ENCODE peak calls at places on chromosomes 3 and 15, in nine cellular contexts. E is HFF-Myc; H is activated CD4-positive, alpha-beta T cell treated with anti-CD3 and anti-CD28 coated beads, Interleukin-2, amount 50 U/mL, for 24 hours; M is RCC 7860; S is cardiac fibroblast; W is germinal center; A is ovary; R is NCI-H2081; T is fibroblast of the aortic adventitia. J is an unnamed sample.

GRCh38 chr3:128306481-128306880 is 153.2 kb downstream of the EEFSEC start:
- DNase-seq in E (no peak), H (no peak), M (no peak), S (no peak), W (no peak), A (no peak), R (no peak), T (no peak), J (no peak)

GRCh38 chr3:173410836-173411235 is 13.3 kb downstream of the NLGN1 start:
- DNase-seq in E (no peak), H (no peak), M (no peak), S (peak; percentile 18), W (no peak), A (no peak), R (peak; percentile 33), T (peak; percentile 2), J (no peak)

GRCh38 chr15:73244333-73244732 is 124.4 kb downstream of the HCN4 start:
- DNase-seq in E (no peak), H (no peak), M (no peak), S (no peak), W (peak; percentile 7), A (no peak), R (peak; percentile 32), T (no peak), J (peak; percentile 66)

GRCh38 chr3:158347966-158348365 is 223.0 kb upstream of the MLF1 start:
- DNase-seq in E (no peak), H (no peak), M (no peak), S (peak; percentile 42), W (no peak), A (no peak), R (no peak), T (peak; percentile 76), J (no peak)

GRCh38 chr3:197234947-197235914 is 63.2 kb downstream of the DLG1 start:
- DNase-seq in E (no peak), H (no peak), M (no peak), S (no peak), W (no peak), A (no peak), R (no peak), T (peak; percentile 25), J (no peak)

GRCh38 chr3:85846940-85847339 is 888.2 kb downstream of the CADM2 start:
- DNase-seq in E (no peak), H (no peak), M (no peak), S (no peak), W (no peak), A (no peak), R (peak; percentile 30), T (no peak), J (no peak)

GRCh38 chr3:37526511-37526910 is 335.2 kb upstream of the CTDSPL start:
- DNase-seq in E (no peak), H (no peak), M (no peak), S (peak; percentile 23), W (no peak), A (peak; percentile 73), R (no peak), T (peak; percentile 91), J (no peak)

GRCh38 chr3:107328074-107328473 is 49.2 kb upstream of the CCDC54 start:
- DNase-seq in E (no peak), H (no peak), M (no peak), S (no peak), W (no peak), A (no peak), R (no peak), T (no peak), J (no peak)

GRCh38 chr3:121542924-121543323 is 2.9 kb downstream of the POLQ start:
- DNase-seq in E (no peak), H (no peak), M (no peak), S (no peak), W (no peak), A (no peak), R (no peak), T (no peak), J (no peak)

GRCh38 chr15:55627730-55628368 is 39.7 kb upstream of the PYGO1 start:
- DNase-seq in E (peak; percentile 72), H (no peak), M (peak; percentile 74), S (peak; percentile 95), W (no peak), A (no peak), R (no peak), T (peak; percentile 90), J (no peak)

GRCh38 chr3:39110041-39110639 is 2.7 kb downstream of the TTC21A start:
- DNase-seq in E (no peak), H (no peak), M (no peak), S (no peak), W (no peak), A (no peak), R (no peak), T (no peak), J (no peak)

GRCh38 chr3:26264708-26265107 is 357.9 kb upstream of the LRRC3B start:
- DNase-seq in E (no peak), H (no peak), M (no peak), S (no peak), W (no peak), A (no peak), R (no peak), T (no peak), J (no peak)

GRCh38 chr15:91921188-91921820 is 67.8 kb downstream of the SLCO3A1 start:
- DNase-seq in E (no peak), H (no peak), M (peak; percentile 10), S (peak; percentile 66), W (peak; percentile 45), A (no peak), R (no peak), T (peak; percentile 51), J (peak; percentile 49)

GRCh38 chr3:187802928-187803259 is 57.6 kb upstream of the BCL6 start:
- DNase-seq in E (no peak), H (no peak), M (no peak), S (no peak), W (peak; percentile 21), A (no peak), R (no peak), T (no peak), J (no peak)

GRCh38 chr3:107216711-107217110 is 160.5 kb upstream of the CCDC54 start:
- DNase-seq in E (no peak), H (no peak), M (no peak), S (peak; percentile 99), W (no peak), A (peak; percentile 56), R (no peak), T (peak; percentile 99), J (no peak)

GRCh38 chr3:6518709-6519345 is 342.1 kb upstream of the GRM7 start:
- DNase-seq in E (no peak), H (no peak), M (no peak), S (no peak), W (no peak), A (peak; percentile 43), R (no peak), T (no peak), J (no peak)

GRCh38 chr15:25849431-25849921 is 13.7 kb downstream of the ATP10A start:
- DNase-seq in E (peak; percentile 55), H (no peak), M (peak; percentile 60), S (peak; percentile 80), W (no peak), A (no peak), R (no peak), T (peak; percentile 95), J (no peak)

GRCh38 chr3:84978833-84979232 is 20.0 kb downstream of the CADM2 start:
- DNase-seq in E (no peak), H (no peak), M (no peak), S (no peak), W (no peak), A (no peak), R (no peak), T (no peak), J (no peak)

GRCh38 chr15:98369081-98369716 is 279.1 kb upstream of the IGF1R start:
- DNase-seq in E (no peak), H (no peak), M (no peak), S (no peak), W (no peak), A (no peak), R (no peak), T (no peak), J (no peak)

GRCh38 chr15:78930577-78931388 is 14.1 kb downstream of the CTSH start:
- DNase-seq in E (peak; percentile 81), H (no peak), M (peak; percentile 94), S (peak; percentile 86), W (no peak), A (no peak), R (no peak), T (peak; percentile 93), J (no peak)

GRCh38 chr3:191356586-191357439 is 26.5 kb upstream of the UTS2B start:
- DNase-seq in E (no peak), H (no peak), M (peak; percentile 58), S (peak; percentile 83), W (no peak), A (no peak), R (no peak), T (peak; percentile 87), J (no peak)

GRCh38 chr15:88986949-88987589 is 73.9 kb upstream of the MFGE8 start:
- DNase-seq in E (no peak), H (no peak), M (no peak), S (no peak), W (no peak), A (no peak), R (no peak), T (no peak), J (no peak)

GRCh38 chr15:62624541-62625399 is 417.8 kb upstream of the TPM1 start:
- DNase-seq in E (peak; percentile 56), H (no peak), M (peak; percentile 64), S (peak; percentile 75), W (no peak), A (peak; percentile 39), R (no peak), T (peak; percentile 63), J (no peak)

GRCh38 chr3:70127192-70127591 is 127.7 kb downstream of the SAMMSON start:
- DNase-seq in E (no peak), H (no peak), M (no peak), S (no peak), W (no peak), A (no peak), R (no peak), T (no peak), J (no peak)

GRCh38 chr3:124552224-124552623 is 178.0 kb upstream of the UMPS start:
- DNase-seq in E (no peak), H (no peak), M (peak; percentile 58), S (no peak), W (no peak), A (no peak), R (peak; percentile 56), T (no peak), J (no peak)

GRCh38 chr3:171801738-171802600 is 8.3 kb downstream of the PLD1 start:
- DNase-seq in E (no peak), H (no peak), M (peak; percentile 81), S (peak; percentile 99), W (no peak), A (no peak), R (no peak), T (peak; percentile 98), J (no peak)

GRCh38 chr3:3739345-3740060 is 59.7 kb upstream of the LRRN1 start:
- DNase-seq in E (no peak), H (no peak), M (no peak), S (no peak), W (no peak), A (no peak), R (no peak), T (no peak), J (no peak)

GRCh38 chr3:98994128-98994762 is 92.8 kb upstream of the DCBLD2 start:
- DNase-seq in E (peak; percentile 35), H (no peak), M (peak; percentile 51), S (peak; percentile 85), W (no peak), A (no peak), R (peak; percentile 2), T (peak; percentile 86), J (no peak)

GRCh38 chr3:12643010-12643380 is 20.9 kb downstream of the RAF1 start:
- DNase-seq in E (no peak), H (no peak), M (no peak), S (no peak), W (no peak), A (no peak), R (no peak), T (no peak), J (no peak)

GRCh38 chr3:113287818-113288648 is 76.7 kb downstream of the BOC start:
- DNase-seq in E (peak; percentile 58), H (no peak), M (peak; percentile 34), S (peak; percentile 81), W (peak; percentile 66), A (no peak), R (peak; percentile 80), T (peak; percentile 82), J (peak; percentile 80)

GRCh38 chr3:177519588-177519987 is 322.3 kb upstream of the TBL1XR1 start:
- DNase-seq in E (no peak), H (no peak), M (no peak), S (no peak), W (no peak), A (no peak), R (no peak), T (no peak), J (no peak)